ENCODE peak calls at places on chromosomes 5 and 9, in ten cellular contexts. A is adrenal gland, J is foreskin fibroblast, N is A549, S is AG09309, P is bronchial epithelial cell, L is colonic mucosa, X is choroid plexus epithelial cell, M is endothelial cell of umbilical vein, F is uterus. I is an unnamed sample.

GRCh38 chr9:81266086-81266485 is 423.3 kb downstream of the TLE1 start:
- DNase-seq in J (no peak), M (no peak), S (no peak), L (no peak), N (no peak), P (no peak), F (no peak), X (peak; percentile 92), A (no peak), I (no peak)

GRCh38 chr9:82604947-82605656 is 457.8 kb downstream of the RASEF start:
- DNase-seq in J (no peak), F (no peak), P (no peak), X (peak; percentile 84), M (no peak), A (peak; percentile 8), L (no peak), S (no peak), N (no peak), I (no peak)

GRCh38 chr9:78074385-78075291 is 43.0 kb upstream of the GNAQ start:
- DNase-seq in M (no peak), A (no peak), P (peak; percentile 22), X (no peak), N (no peak), F (no peak), L (no peak), S (no peak), J (no peak), I (no peak)

GRCh38 chr5:169219351-169219750 is 81.6 kb downstream of the SLIT3 start:
- DNase-seq in S (no peak), A (no peak), N (no peak), L (no peak), X (no peak), J (no peak), F (no peak), P (no peak), M (no peak), I (no peak)

GRCh38 chr9:13513262-13513661 is 233.8 kb upstream of the MPDZ start:
- DNase-seq in J (no peak), S (no peak), A (no peak), L (no peak), F (no peak), P (no peak), N (no peak), M (no peak), X (peak; percentile 38), I (no peak)

GRCh38 chr5:61926911-61927310 is 379.1 kb upstream of the KIF2A start:
- DNase-seq in M (no peak), P (peak; percentile 61), A (no peak), L (no peak), F (no peak), S (no peak), N (no peak), X (no peak), J (no peak), I (no peak)

GRCh38 chr5:138647261-138647788 is 72.1 kb upstream of the HSPA9 start:
- DNase-seq in M (peak; percentile 27), P (no peak), J (no peak), L (no peak), F (no peak), S (no peak), N (no peak), A (no peak), X (peak; percentile 38), I (no peak)

GRCh38 chr5:72015103-72015548 is 92.1 kb upstream of the MAP1B start:
- DNase-seq in L (peak; percentile 20), M (no peak), N (peak; percentile 83), X (peak; percentile 94), S (no peak), A (peak; percentile 22), P (peak; percentile 80), J (no peak), F (peak; percentile 19), I (peak; percentile 65)

GRCh38 chr9:13478235-13478634 is 198.7 kb upstream of the MPDZ start:
- DNase-seq in X (peak; percentile 18), J (no peak), L (no peak), A (no peak), P (peak; percentile 52), F (no peak), S (no peak), N (no peak), M (no peak), I (no peak)

GRCh38 chr5:995318-995717 is 13.3 kb upstream of the NKD2 start:
- DNase-seq in P (no peak), F (no peak), S (no peak), L (no peak), A (peak; percentile 6), N (no peak), M (no peak), J (no peak), X (no peak), I (no peak)

GRCh38 chr5:122156724-122157325 is 27.5 kb downstream of the ZNF474 start:
- DNase-seq in N (peak; percentile 43), A (no peak), F (no peak), M (peak; percentile 42), S (no peak), L (no peak), J (peak; percentile 48), P (peak; percentile 55), X (peak; percentile 89), I (no peak)

GRCh38 chr5:175347027-175347426 is 97.0 kb downstream of the DRD1 start:
- DNase-seq in N (peak; percentile 59), L (no peak), P (peak; percentile 83), M (no peak), F (no peak), J (no peak), A (no peak), S (peak; percentile 29), X (no peak), I (no peak)

GRCh38 chr5:153594785-153595184 is 104.3 kb downstream of the GRIA1 start:
- DNase-seq in M (no peak), A (no peak), P (no peak), F (no peak), J (no peak), L (no peak), N (no peak), S (no peak), X (no peak), I (no peak)

GRCh38 chr5:159319822-159320221 is 10.5 kb downstream of the IL12B start:
- DNase-seq in X (no peak), M (no peak), L (no peak), J (no peak), P (no peak), N (no peak), F (no peak), S (no peak), A (no peak), I (no peak)

GRCh38 chr5:37757980-37758582 is 81.8 kb downstream of the GDNF start:
- DNase-seq in M (peak; percentile 13), P (no peak), S (no peak), X (peak; percentile 48), L (no peak), N (no peak), F (no peak), J (no peak), A (no peak), I (no peak)
- TF ChIP-seq CTCF in M (peak; percentile 12), P (peak; percentile 1), S (no peak), X (peak; percentile 60), L (no peak), N (no peak), F (no peak), J (no peak), A (no peak), I (peak; percentile 9)

GRCh38 chr9:128434340-128434739 is 13.7 kb downstream of the CERCAM start:
- DNase-seq in A (no peak), N (no peak), J (no peak), S (no peak), L (no peak), F (no peak), M (no peak), X (no peak), P (no peak), I (no peak)
- H3K4me3 ChIP-seq in A (no peak overlapping the region), N (no peak overlapping the region), J (no peak overlapping the region), S (no peak overlapping the region), L (no peak overlapping the region), F (no peak overlapping the region), M (no peak overlapping the region), X (no peak overlapping the region), P (no peak overlapping the region), I (no peak overlapping the region)

DNA sequence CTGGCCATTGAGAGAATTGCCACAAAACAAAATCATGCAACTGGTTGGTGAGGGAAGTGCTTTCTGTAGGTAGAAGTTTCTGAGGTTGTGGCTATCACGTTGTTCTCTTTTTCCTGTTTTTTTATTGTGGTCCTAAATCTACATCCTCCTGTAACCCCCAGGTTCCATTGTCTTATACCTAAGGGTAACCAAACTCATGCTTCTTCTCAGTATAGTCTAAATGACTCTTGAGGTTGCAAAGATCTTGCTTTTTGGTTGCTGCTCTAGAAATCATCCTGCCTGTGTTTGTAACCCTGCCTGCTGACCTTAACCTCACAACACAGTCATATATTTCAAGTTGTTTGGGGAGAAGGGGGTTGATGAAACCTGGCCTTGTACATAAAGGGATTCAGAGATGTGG is 273.1 kb downstream of the CD180 start:
- DNase-seq in L (no peak), N (no peak), A (no peak), F (no peak), J (no peak), P (no peak), M (no peak), X (no peak), S (no peak), I (no peak)
- TF ChIP-seq CTCF in L (no peak), N (no peak), A (no peak), F (no peak), J (no peak), P (no peak), M (no peak), X (no peak), S (no peak), I (no peak)

GRCh38 chr5:76720988-76721569 is 5.2 kb downstream of the F2R start:
- DNase-seq in L (no peak), M (no peak), P (no peak), S (no peak), A (no peak), N (no peak), F (no peak), X (no peak), J (no peak), I (no peak)

GRCh38 chr5:76724871-76725270 is 8.9 kb downstream of the F2R start:
- DNase-seq in A (no peak), J (peak; percentile 76), N (peak; percentile 44), S (no peak), M (no peak), X (peak; percentile 71), F (no peak), P (peak; percentile 59), L (no peak), I (no peak)

GRCh38 chr5:76718381-76718832 is 2.5 kb downstream of the F2R start:
- DNase-seq in N (no peak), P (no peak), M (peak; percentile 90), A (no peak), J (no peak), F (no peak), X (no peak), L (no peak), S (no peak), I (no peak)

GRCh38 chr5:76718880-76719279 is 3.0 kb downstream of the F2R start:
- DNase-seq in L (no peak), A (no peak), N (no peak), M (no peak), P (no peak), F (no peak), J (no peak), S (no peak), X (no peak), I (no peak)

DNA sequence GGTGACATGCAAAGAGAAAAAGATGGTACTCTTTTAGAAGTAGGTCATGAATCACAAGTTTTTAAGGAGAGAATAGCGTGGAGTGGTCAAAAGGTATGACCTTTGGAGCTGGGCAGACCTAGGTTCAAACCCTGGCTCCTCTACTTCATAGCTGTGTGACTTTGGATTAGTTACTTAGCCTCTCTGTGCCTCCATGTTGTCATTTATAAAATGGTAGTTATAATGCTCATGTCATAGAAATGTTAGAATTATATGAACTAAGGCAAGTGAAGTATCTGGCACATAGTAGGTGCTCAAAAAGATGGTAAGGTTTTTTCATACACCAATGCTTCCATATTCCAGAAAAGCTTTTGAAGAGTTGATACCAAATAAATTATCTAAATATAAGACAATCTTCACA is 7.3 kb downstream of the F2R start:
- DNase-seq in J (no peak), N (no peak), S (no peak), F (no peak), L (no peak), M (no peak), A (no peak), P (no peak), X (no peak), I (no peak)
- H3K4me3 ChIP-seq in J (no peak overlapping the region), N (no peak overlapping the region), S (no peak overlapping the region), F (no peak overlapping the region), L (no peak overlapping the region), M (no peak overlapping the region), A (no peak overlapping the region), P (no peak overlapping the region), X (no peak overlapping the region), I (no peak overlapping the region)

I was measured in HFF-Myc.